ENCODE peak calls at places on chromosomes 3 and 15, in eight cellular contexts. A is cardiac fibroblast, Y is cardiac muscle cell, T is nephron progenitor cell, X is B cell, M is MCF 10A, O is RWPE1, R is PC-3. Q is an unnamed sample.

GRCh38 chr3:128895843-128896365 is 16.5 kb downstream of the ACAD9 start:
- DNase-seq in A (no peak), Y (no peak), T (no peak), X (peak; percentile 17), M (no peak), O (no peak), R (no peak), Q (no peak)

GRCh38 chr3:126994661-126995161 is 11.8 kb downstream of the PLXNA1 start:
- DNase-seq in A (peak; percentile 87), Y (no peak), T (no peak), X (no peak), M (no peak), O (no peak), R (no peak), Q (no peak)

GRCh38 chr15:57541271-57541670 is 50.4 kb upstream of the MYZAP start:
- DNase-seq in A (no peak), Y (no peak), T (no peak), X (no peak), M (no peak), O (no peak), R (no peak), Q (no peak)

GRCh38 chr15:34583399-34584320 is at the start of gene GOLGA8B:
- DNase-seq in A (peak; percentile 63), Y (peak; percentile 91), T (peak; percentile 83), X (peak; percentile 75), M (peak; percentile 69), O (peak; percentile 89), R (peak; percentile 79), Q (no peak)

GRCh38 chr3:143526016-143526540 is 322.2 kb downstream of the SLC9A9 start:
- DNase-seq in A (peak; percentile 43), Y (no peak), T (no peak), X (no peak), M (peak; percentile 25), O (no peak), R (no peak), Q (no peak)

GRCh38 chr3:101829066-101829830 is 20.1 kb upstream of the NFKBIZ start:
- DNase-seq in A (peak; percentile 66), Y (no peak), T (no peak), X (peak; percentile 58), M (peak; percentile 33), O (no peak), R (no peak), Q (no peak)

GRCh38 chr3:26091096-26091495 is 301.2 kb downstream of the OXSM start:
- DNase-seq in A (no peak), Y (no peak), T (no peak), X (no peak), M (no peak), O (no peak), R (no peak), Q (no peak)

GRCh38 chr15:65333863-65334262 is 29.4 kb downstream of the RNU5B-1 start:
- DNase-seq in A (no peak), Y (no peak), T (no peak), X (no peak), M (no peak), O (no peak), R (no peak), Q (no peak)

GRCh38 chr3:174330303-174330702 is 528.8 kb upstream of the NAALADL2 start:
- DNase-seq in A (peak; percentile 81), Y (no peak), T (no peak), X (no peak), M (peak; percentile 46), O (peak; percentile 5), R (peak; percentile 91), Q (no peak)

GRCh38 chr15:57376695-57377477 is 581 bp downstream of the CGNL1 start:
- DNase-seq in A (peak; percentile 34), Y (peak; percentile 63), T (peak; percentile 59), X (no peak), M (peak; percentile 17), O (peak; percentile 38), R (no peak), Q (no peak)

GRCh38 chr3:127760361-127760760 is 62.0 kb downstream of the MGLL start:
- DNase-seq in A (no peak), Y (no peak), T (no peak), X (no peak), M (no peak), O (no peak), R (no peak), Q (no peak)

GRCh38 chr3:156425651-156426050 is 129.3 kb downstream of the SSR3 start:
- DNase-seq in A (no peak), Y (no peak), T (peak; percentile 28), X (no peak), M (no peak), O (no peak), R (no peak), Q (no peak)

GRCh38 chr3:20104167-20104661 is 64.0 kb downstream of the KAT2B start:
- DNase-seq in A (no peak), Y (no peak), T (no peak), X (no peak), M (no peak), O (no peak), R (no peak), Q (no peak)

GRCh38 chr15:37054336-37054735 is 46.0 kb downstream of the MEIS2 start:
- DNase-seq in A (no peak), Y (no peak), T (no peak), X (no peak), M (no peak), O (no peak), R (no peak), Q (no peak)

GRCh38 chr15:44659041-44659440 is 4.4 kb downstream of the SPG11 start:
- DNase-seq in A (no peak), Y (no peak), T (no peak), X (no peak), M (no peak), O (no peak), R (no peak), Q (no peak)

DNA sequence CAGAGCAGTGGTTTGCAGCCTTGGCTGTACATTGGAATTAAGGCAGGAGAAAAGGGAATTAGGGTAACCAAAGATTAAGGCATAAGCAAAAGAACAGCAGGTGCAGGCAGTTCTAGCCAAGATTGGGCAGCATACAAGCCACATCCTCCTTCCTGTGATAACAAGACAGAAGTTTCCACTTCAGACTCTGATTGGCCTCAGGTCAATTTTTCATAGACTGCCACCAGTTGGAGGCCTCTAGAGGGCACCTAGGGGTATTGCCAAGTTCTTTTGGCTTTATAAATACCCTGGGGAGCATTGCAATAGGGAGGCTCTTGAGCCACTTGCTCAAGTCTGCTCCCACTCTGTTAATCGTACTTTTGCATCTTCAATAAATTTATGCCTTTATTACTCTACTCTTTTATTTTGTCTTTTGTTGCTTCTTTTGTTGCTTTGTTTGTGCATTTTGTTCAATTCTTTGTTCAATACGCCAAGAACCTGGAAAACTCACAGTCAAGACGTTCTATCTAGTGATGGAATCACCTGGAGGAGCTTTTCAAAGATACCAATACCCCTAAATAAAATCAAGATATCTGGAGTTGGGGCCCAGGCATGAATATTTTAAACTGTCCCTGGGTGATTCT is 32.2 kb upstream of the FMN1 start:
- DNase-seq in A (peak; percentile 38), Y (peak; percentile 82), T (no peak), X (no peak), M (peak; percentile 65), O (peak; percentile 66), R (peak; percentile 81), Q (no peak)
- TF ChIP-seq CTCF in A (peak; percentile 18), Y (no peak), T (peak; percentile 37), X (peak; percentile 17), M (peak; percentile 51), O (peak; percentile 44), R (peak; percentile 69), Q (peak; percentile 64)

GRCh38 chr15:74202461-74203401 is at the start of gene STRA6:
- DNase-seq in A (peak; percentile 35), Y (peak; percentile 80), T (peak; percentile 68), X (no peak), M (peak; percentile 72), O (no peak), R (no peak), Q (no peak)
- TF ChIP-seq CTCF in A (no peak), Y (no peak), T (no peak), X (no peak), M (no peak), O (no peak), R (no peak), Q (no peak)

GRCh38 chr3:13671536-13672233 is 122.8 kb downstream of the FBLN2 start:
- DNase-seq in A (no peak), Y (no peak), T (no peak), X (no peak), M (no peak), O (no peak), R (no peak), Q (no peak)

GRCh38 chr3:13674538-13675185 is 125.7 kb downstream of the FBLN2 start:
- DNase-seq in A (no peak), Y (no peak), T (no peak), X (no peak), M (no peak), O (no peak), R (no peak), Q (no peak)

GRCh38 chr3:13676618-13677017 is 127.7 kb downstream of the FBLN2 start:
- DNase-seq in A (no peak), Y (no peak), T (no peak), X (no peak), M (no peak), O (no peak), R (no peak), Q (no peak)

GRCh38 chr3:13670292-13670691 is 121.4 kb downstream of the FBLN2 start:
- DNase-seq in A (no peak), Y (no peak), T (no peak), X (no peak), M (no peak), O (no peak), R (no peak), Q (no peak)

DNA sequence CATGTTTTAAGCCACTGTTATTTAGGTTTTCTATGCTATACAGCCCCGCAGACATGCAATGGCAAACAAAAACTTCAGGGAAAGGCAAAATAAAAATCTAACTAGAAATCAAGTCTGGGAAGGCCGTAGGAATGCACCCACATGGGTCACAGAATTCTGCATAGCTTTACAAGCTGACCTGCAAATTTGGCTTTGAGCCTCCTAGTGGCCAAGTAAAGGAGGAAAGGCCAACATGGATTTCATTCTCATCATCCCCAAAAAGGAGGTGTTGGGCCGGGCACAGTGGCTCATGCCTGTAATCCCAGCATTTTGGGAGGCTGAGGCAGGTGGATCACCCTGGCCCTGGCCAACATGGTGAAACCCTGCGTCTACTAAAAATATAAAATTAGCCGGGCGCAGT is 124.3 kb downstream of the FBLN2 start:
- DNase-seq in A (no peak), Y (no peak), T (no peak), X (no peak), M (peak; percentile 36), O (no peak), R (peak; percentile 40), Q (no peak)
- TF ChIP-seq CTCF in A (peak; percentile 16), Y (peak; percentile 38), T (no peak), X (no peak), M (peak; percentile 39), O (peak; percentile 18), R (peak; percentile 64), Q (peak; percentile 62)

DNA sequence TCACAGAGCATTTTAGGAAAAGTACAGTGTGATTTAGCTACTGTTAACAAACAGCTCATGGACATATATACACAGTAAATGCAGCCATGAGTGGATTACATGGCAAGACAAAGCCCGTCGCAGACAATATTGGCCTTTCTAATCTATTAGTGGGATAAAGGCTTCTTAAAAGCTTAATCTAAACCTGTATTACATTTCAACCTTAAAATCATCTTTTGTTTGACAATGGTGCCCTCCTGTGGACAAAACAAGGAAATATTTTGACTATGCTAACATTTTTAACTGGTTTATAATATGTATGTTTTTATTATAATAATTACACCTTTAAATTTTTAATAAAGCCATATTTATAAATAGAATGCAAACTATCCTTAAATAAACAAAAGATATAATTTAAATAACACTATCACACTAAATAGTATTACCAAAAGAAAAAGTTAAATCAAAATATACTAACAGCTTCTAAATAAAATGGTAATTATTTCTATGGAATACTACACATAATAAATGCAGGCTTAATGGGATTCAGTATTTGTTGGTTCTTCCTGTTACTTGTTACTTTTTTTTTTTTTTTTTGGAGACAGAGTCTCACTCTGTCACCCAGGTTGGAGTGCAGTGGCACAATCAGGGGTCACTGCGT is 38.6 kb downstream of the TAFA4 start:
- DNase-seq in A (peak; percentile 54), Y (peak; percentile 52), T (no peak), X (no peak), M (peak; percentile 42), O (peak; percentile 2), R (peak; percentile 49), Q (no peak)
- TF ChIP-seq CTCF in A (peak; percentile 31), Y (peak; percentile 30), T (peak; percentile 74), X (peak; percentile 77), M (peak; percentile 27), O (peak; percentile 47), R (peak; percentile 19), Q (peak; percentile 88)